ENCODE peak calls at places on chromosomes 16 and 17, in six cellular contexts. I is activated CD4-positive, alpha-beta T cell treated with anti-CD3 and anti-CD28 coated beads, Interleukin-2, amount 50 U/mL, for 48 hours; K is NCI-H748 treated with DMSO at 0.1 percent for 48 hours; J is HFFc6; F is GM19239; B is esophagus muscularis mucosa. Q is an unnamed sample.

GRCh38 chr17:76193616-76194015 is 46.7 kb downstream of the RNF157 start:
- DNase-seq in I (no peak), K (peak), J (no peak), F (no peak), B (no peak), Q (no peak)

GRCh38 chr17:304461-304860 is 48.1 kb downstream of the RPH3AL start:
- DNase-seq in I (no peak), K (no peak), J (no peak), F (no peak), B (no peak), Q (no peak)

GRCh38 chr17:47615766-47616424 is 33.8 kb upstream of the KPNB1 start:
- DNase-seq in I (no peak), K (peak), J (peak), F (peak), B (no peak), Q (no peak)

GRCh38 chr17:81577278-81578000 is 25.3 kb upstream of the FAAP100 start:
- DNase-seq in I (no peak), K (no peak), J (no peak), F (no peak), B (no peak), Q (no peak)

GRCh38 chr17:77681820-77682219 is 276.7 kb upstream of the TNRC6C start:
- DNase-seq in I (no peak), K (no peak), J (no peak), F (no peak), B (no peak), Q (no peak)

GRCh38 chr17:29835438-29836351 is 94.3 kb downstream of the SSH2 start:
- DNase-seq in I (no peak), K (no peak), J (peak), F (no peak), B (no peak), Q (no peak)

GRCh38 chr16:68356249-68356918 is 45.6 kb downstream of the PRMT7 start:
- DNase-seq in I (peak), K (no peak), J (no peak), F (peak), B (no peak), Q (no peak)

GRCh38 chr16:87681990-87682570 is 79.8 kb downstream of the JPH3 start:
- DNase-seq in I (no peak), K (no peak), J (peak), F (no peak), B (no peak), Q (no peak)

GRCh38 chr17:10733666-10734065 is 3.8 kb upstream of the TMEM220 start:
- DNase-seq in I (no peak), K (no peak), J (no peak), F (no peak), B (no peak), Q (no peak)

GRCh38 chr17:29243792-29244191 is 2.9 kb upstream of the CRYBA1 start:
- DNase-seq in I (no peak), K (no peak), J (peak), F (no peak), B (peak), Q (no peak)

GRCh38 chr17:38742431-38743308 is 5.5 kb downstream of the PCGF2 start:
- DNase-seq in I (no peak), K (no peak), J (peak), F (no peak), B (no peak), Q (no peak)

GRCh38 chr17:82320956-82321927 is 3.8 kb upstream of the CD7 start:
- DNase-seq in I (peak), K (no peak), J (no peak), F (peak), B (no peak), Q (no peak)

GRCh38 chr16:28912558-28912957 is 12.5 kb downstream of the RABEP2 start:
- DNase-seq in I (no peak), K (no peak), J (no peak), F (no peak), B (no peak), Q (no peak)

GRCh38 chr16:27588052-27588451 is 38.1 kb downstream of the KATNIP start:
- DNase-seq in I (no peak), K (no peak), J (no peak), F (no peak), B (no peak), Q (no peak)

GRCh38 chr16:13154799-13155198 is 253.4 kb downstream of the SHISA9 start:
- DNase-seq in I (no peak), K (no peak), J (no peak), F (no peak), B (no peak), Q (no peak)

GRCh38 chr16:86300746-86301480 is 209.4 kb upstream of the FOXF1 start:
- DNase-seq in I (no peak), K (no peak), J (no peak), F (no peak), B (no peak), Q (no peak)

GRCh38 chr16:15924996-15925395 is 24.4 kb upstream of the ABCC1 start:
- DNase-seq in I (no peak), K (no peak), J (no peak), F (no peak), B (no peak), Q (no peak)

GRCh38 chr17:81150379-81151038 is 14.8 kb upstream of the PVALEF start:
- DNase-seq in I (no peak), K (no peak), J (no peak), F (no peak), B (no peak), Q (no peak)

GRCh38 chr16:68470461-68471150 is 22.3 kb upstream of the SMPD3 start:
- DNase-seq in I (no peak), K (no peak), J (no peak), F (peak), B (no peak), Q (no peak)

GRCh38 chr17:1532836-1533602 is 16.6 kb upstream of the INPP5K start:
- DNase-seq in I (peak), K (peak), J (no peak), F (no peak), B (no peak), Q (no peak)

GRCh38 chr17:57262557-57262956 is 6.2 kb downstream of the MSI2 start:
- DNase-seq in I (no peak), K (no peak), J (no peak), F (no peak), B (no peak), Q (no peak)

GRCh38 chr17:51185763-51186332 is 19.6 kb downstream of the NME2 start:
- DNase-seq in I (no peak), K (no peak), J (no peak), F (no peak), B (no peak), Q (no peak)

GRCh38 chr17:48773245-48773644 is 43.8 kb downstream of the TTLL6 start:
- DNase-seq in I (no peak), K (no peak), J (no peak), F (no peak), B (no peak), Q (no peak)

GRCh38 chr16:75029854-75030253 is 31.0 kb downstream of the ZNRF1 start:
- DNase-seq in I (no peak), K (no peak), J (peak), F (no peak), B (no peak), Q (no peak)